ENCODE peak calls at places on chromosomes 11 and 22, in five cellular contexts. One of them, this sample, is unnamed.

GRCh38 chr11:46560300-46561025 is 33.4 kb downstream of the AMBRA1 start:
- DNase-seq in body of pancreas: no peak
- DNase-seq in upper lobe of right lung: no peak
- DNase-seq in adrenal gland: no peak
- DNase-seq in mammary epithelial cell: peak
- DNase-seq in this sample: peak

GRCh38 chr11:125211191-125211953 is 46.8 kb downstream of the PKNOX2 start:
- DNase-seq in mammary epithelial cell: no peak
- DNase-seq in upper lobe of right lung: no peak
- DNase-seq in adrenal gland: no peak
- DNase-seq in body of pancreas: no peak
- DNase-seq in this sample: no peak

GRCh38 chr11:87097582-87097981 is 59.8 kb downstream of the TMEM135 start:
- DNase-seq in upper lobe of right lung: no peak
- DNase-seq in adrenal gland: peak
- DNase-seq in body of pancreas: peak
- DNase-seq in mammary epithelial cell: peak
- DNase-seq in this sample: peak

GRCh38 chr11:59667812-59668187 is 1.0 kb downstream of the PATL1 start:
- DNase-seq in adrenal gland: no peak
- DNase-seq in body of pancreas: no peak
- DNase-seq in mammary epithelial cell: no peak
- DNase-seq in upper lobe of right lung: no peak
- DNase-seq in this sample: no peak

GRCh38 chr11:19433367-19433766 is 192.6 kb upstream of the E2F8 start:
- DNase-seq in upper lobe of right lung: no peak
- DNase-seq in adrenal gland: no peak
- DNase-seq in mammary epithelial cell: no peak
- DNase-seq in body of pancreas: no peak
- DNase-seq in this sample: peak

GRCh38 chr11:116680349-116681125 is 92.2 kb downstream of the BUD13 start:
- DNase-seq in adrenal gland: no peak
- DNase-seq in body of pancreas: no peak
- DNase-seq in upper lobe of right lung: no peak
- DNase-seq in mammary epithelial cell: no peak
- DNase-seq in this sample: no peak

GRCh38 chr11:118221419-118221818 is 3.4 kb downstream of the JAML start:
- DNase-seq in mammary epithelial cell: no peak
- DNase-seq in upper lobe of right lung: no peak
- DNase-seq in body of pancreas: no peak
- DNase-seq in adrenal gland: no peak
- DNase-seq in this sample: no peak

GRCh38 chr22:37282385-37282677 is at the start of gene CYTH4:
- DNase-seq in upper lobe of right lung: peak
- DNase-seq in body of pancreas: peak
- DNase-seq in mammary epithelial cell: peak
- DNase-seq in adrenal gland: peak
- DNase-seq in this sample: peak

GRCh38 chr22:38774496-38775166 is 18.8 kb upstream of the SUN2 start:
- DNase-seq in mammary epithelial cell: peak
- DNase-seq in upper lobe of right lung: no peak
- DNase-seq in adrenal gland: no peak
- DNase-seq in body of pancreas: no peak
- DNase-seq in this sample: no peak

GRCh38 chr11:73671701-73672100 is 25.3 kb downstream of the PLEKHB1 start:
- DNase-seq in mammary epithelial cell: no peak
- DNase-seq in adrenal gland: no peak
- DNase-seq in upper lobe of right lung: no peak
- DNase-seq in body of pancreas: no peak
- DNase-seq in this sample: no peak

GRCh38 chr11:86658534-86658933 is 13.9 kb downstream of the ME3 start:
- DNase-seq in body of pancreas: no peak
- DNase-seq in mammary epithelial cell: no peak
- DNase-seq in upper lobe of right lung: no peak
- DNase-seq in adrenal gland: no peak
- DNase-seq in this sample: no peak

GRCh38 chr22:37291559-37292298 is 9.4 kb downstream of the CYTH4 start:
- DNase-seq in upper lobe of right lung: no peak
- DNase-seq in mammary epithelial cell: no peak
- DNase-seq in adrenal gland: no peak
- DNase-seq in body of pancreas: no peak
- DNase-seq in this sample: no peak

GRCh38 chr11:72641900-72642814 is 32.1 kb downstream of the PDE2A start:
- DNase-seq in body of pancreas: peak
- DNase-seq in adrenal gland: peak
- DNase-seq in mammary epithelial cell: peak
- DNase-seq in upper lobe of right lung: peak
- DNase-seq in this sample: no peak

GRCh38 chr11:1763796-1764661 is at the start of gene CTSD:
- DNase-seq in upper lobe of right lung: peak
- DNase-seq in body of pancreas: peak
- DNase-seq in mammary epithelial cell: peak
- DNase-seq in adrenal gland: peak
- DNase-seq in this sample: peak

GRCh38 chr11:75272821-75273301 is 32.3 kb downstream of the TPBGL start:
- DNase-seq in adrenal gland: no peak
- DNase-seq in upper lobe of right lung: peak
- DNase-seq in body of pancreas: no peak
- DNase-seq in mammary epithelial cell: no peak
- DNase-seq in this sample: no peak

GRCh38 chr22:20761536-20761935 is 12.4 kb upstream of the SERPIND1 start:
- DNase-seq in body of pancreas: no peak
- DNase-seq in upper lobe of right lung: no peak
- DNase-seq in adrenal gland: no peak
- DNase-seq in mammary epithelial cell: no peak
- DNase-seq in this sample: no peak

GRCh38 chr11:116485425-116485824 is 287.4 kb downstream of the BUD13 start:
- DNase-seq in body of pancreas: no peak
- DNase-seq in adrenal gland: no peak
- DNase-seq in upper lobe of right lung: no peak
- DNase-seq in mammary epithelial cell: no peak
- DNase-seq in this sample: no peak

GRCh38 chr11:75547617-75548054 is 14.4 kb upstream of the SERPINH1 start:
- DNase-seq in adrenal gland: peak
- DNase-seq in body of pancreas: peak
- DNase-seq in mammary epithelial cell: no peak
- DNase-seq in upper lobe of right lung: peak
- DNase-seq in this sample: no peak

GRCh38 chr11:94828088-94828487 is 59.9 kb downstream of the AMOTL1 start:
- DNase-seq in mammary epithelial cell: no peak
- DNase-seq in adrenal gland: no peak
- DNase-seq in body of pancreas: no peak
- DNase-seq in upper lobe of right lung: no peak
- DNase-seq in this sample: no peak

GRCh38 chr22:30301995-30302809 is 12.9 kb upstream of the CASTOR1 start:
- DNase-seq in mammary epithelial cell: peak
- DNase-seq in upper lobe of right lung: peak
- DNase-seq in adrenal gland: no peak
- DNase-seq in body of pancreas: peak
- DNase-seq in this sample: no peak

GRCh38 chr11:72904016-72904415 is 89.8 kb downstream of the ATG16L2 start:
- DNase-seq in adrenal gland: no peak
- DNase-seq in mammary epithelial cell: no peak
- DNase-seq in upper lobe of right lung: no peak
- DNase-seq in body of pancreas: no peak
- DNase-seq in this sample: no peak

GRCh38 chr11:11841121-11841604 is 609 bp upstream of the USP47 start:
- DNase-seq in upper lobe of right lung: peak
- DNase-seq in mammary epithelial cell: no peak
- DNase-seq in body of pancreas: peak
- DNase-seq in adrenal gland: no peak
- DNase-seq in this sample: no peak

GRCh38 chr22:47543447-47543846 is 781.0 kb downstream of the TBC1D22A start:
- DNase-seq in upper lobe of right lung: no peak
- DNase-seq in body of pancreas: no peak
- DNase-seq in mammary epithelial cell: no peak
- DNase-seq in adrenal gland: no peak
- DNase-seq in this sample: no peak

GRCh38 chr22:43743131-43743530 is 69.0 kb downstream of the EFCAB6 start:
- DNase-seq in upper lobe of right lung: no peak
- DNase-seq in adrenal gland: no peak
- DNase-seq in mammary epithelial cell: no peak
- DNase-seq in body of pancreas: no peak
- DNase-seq in this sample: no peak

GRCh38 chr11:62599909-62600308 is 1.8 kb downstream of the MTA2 start:
- DNase-seq in upper lobe of right lung: no peak
- DNase-seq in body of pancreas: no peak
- DNase-seq in mammary epithelial cell: peak
- DNase-seq in adrenal gland: no peak
- DNase-seq in this sample: no peak

GRCh38 chr11:8327761-8328192 is 64.1 kb upstream of the LMO1 start:
- DNase-seq in body of pancreas: no peak
- DNase-seq in adrenal gland: no peak
- DNase-seq in mammary epithelial cell: no peak
- DNase-seq in upper lobe of right lung: no peak
- DNase-seq in this sample: peak

GRCh38 chr11:16881074-16881709 is 133.0 kb downstream of the PLEKHA7 start:
- DNase-seq in adrenal gland: peak
- DNase-seq in body of pancreas: peak
- DNase-seq in upper lobe of right lung: peak
- DNase-seq in mammary epithelial cell: peak
- DNase-seq in this sample: no peak
- TF ChIP-seq CTCF in adrenal gland: peak
- TF ChIP-seq CTCF in body of pancreas: peak
- TF ChIP-seq CTCF in upper lobe of right lung: peak
- TF ChIP-seq CTCF in mammary epithelial cell: peak
- TF ChIP-seq CTCF in this sample: peak

GRCh38 chr11:111378773-111379499 is at the start of gene POU2AF1:
- DNase-seq in adrenal gland: no peak
- DNase-seq in body of pancreas: no peak
- DNase-seq in mammary epithelial cell: peak
- DNase-seq in upper lobe of right lung: no peak
- DNase-seq in this sample: peak

GRCh38 chr11:111376453-111376871 is 2.6 kb downstream of the POU2AF1 start:
- DNase-seq in upper lobe of right lung: no peak
- DNase-seq in body of pancreas: no peak
- DNase-seq in adrenal gland: no peak
- DNase-seq in mammary epithelial cell: peak
- DNase-seq in this sample: no peak

GRCh38 chr11:111379500-111380136 is 543 bp upstream of the POU2AF1 start:
- DNase-seq in upper lobe of right lung: no peak
- DNase-seq in body of pancreas: no peak
- DNase-seq in adrenal gland: no peak
- DNase-seq in mammary epithelial cell: no peak
- DNase-seq in this sample: no peak

GRCh38 chr11:111382451-111382850 is 3.4 kb upstream of the POU2AF1 start:
- DNase-seq in upper lobe of right lung: no peak
- DNase-seq in adrenal gland: no peak
- DNase-seq in mammary epithelial cell: no peak
- DNase-seq in body of pancreas: no peak
- DNase-seq in this sample: no peak

GRCh38 chr11:111378185-111378772 is 796 bp downstream of the POU2AF1 start:
- DNase-seq in mammary epithelial cell: no peak
- DNase-seq in adrenal gland: no peak
- DNase-seq in upper lobe of right lung: no peak
- DNase-seq in body of pancreas: no peak
- DNase-seq in this sample: no peak
- H3K4me3 ChIP-seq in mammary epithelial cell: no peak
- H3K4me3 ChIP-seq in adrenal gland: no peak
- H3K4me3 ChIP-seq in upper lobe of right lung: no peak
- H3K4me3 ChIP-seq in body of pancreas: no peak
- H3K4me3 ChIP-seq in this sample: peak

DNA sequence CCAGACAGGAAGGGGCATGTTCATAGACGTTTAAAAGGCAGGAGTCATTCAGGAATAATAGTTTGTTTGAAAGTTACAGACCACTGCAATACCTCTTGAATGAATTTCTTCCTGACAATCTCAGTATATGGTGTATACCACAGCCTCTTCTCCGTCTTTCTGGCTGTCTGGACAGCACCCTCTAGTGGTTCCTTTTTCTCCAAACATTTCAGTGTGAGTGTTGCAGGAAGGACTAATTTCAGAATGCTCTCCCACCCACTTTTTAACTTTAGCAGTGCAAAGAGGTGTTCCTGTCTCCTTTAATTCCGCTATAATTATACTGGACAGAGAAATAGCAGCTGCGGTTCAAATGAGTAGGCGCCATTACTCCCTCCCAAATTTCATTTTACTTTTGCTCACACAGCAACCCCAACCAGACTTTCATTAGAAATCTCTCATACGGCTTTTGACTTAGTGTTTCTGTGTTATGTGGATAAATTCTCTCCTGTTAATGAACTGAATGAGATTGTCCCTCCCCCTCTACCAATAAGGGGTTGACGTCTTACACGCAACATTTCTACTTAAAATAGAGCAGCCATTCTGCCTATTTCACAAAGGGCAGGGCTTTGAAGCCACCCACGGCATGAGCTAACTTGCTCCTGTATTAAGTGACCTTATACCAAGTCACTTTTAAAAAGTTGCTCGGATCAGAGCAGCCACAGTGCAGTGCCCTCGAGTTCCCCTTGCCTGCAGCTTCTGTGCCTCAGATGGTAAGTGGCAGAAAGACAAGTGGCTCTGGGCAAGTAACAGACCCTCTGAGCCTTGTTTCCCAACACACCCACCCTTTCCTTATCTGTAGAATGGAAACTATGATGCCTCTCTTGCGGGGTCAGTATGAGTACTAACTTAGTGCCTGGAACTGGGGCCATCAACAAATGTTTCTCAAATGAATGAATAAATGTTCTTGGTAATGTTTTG is 368.6 kb downstream of the OPCML start:
- DNase-seq in adrenal gland: peak
- DNase-seq in upper lobe of right lung: no peak
- DNase-seq in body of pancreas: peak
- DNase-seq in mammary epithelial cell: peak
- DNase-seq in this sample: peak
- TF ChIP-seq CTCF in adrenal gland: peak
- TF ChIP-seq CTCF in upper lobe of right lung: peak
- TF ChIP-seq CTCF in body of pancreas: peak
- TF ChIP-seq CTCF in mammary epithelial cell: peak
- TF ChIP-seq CTCF in this sample: peak

DNA sequence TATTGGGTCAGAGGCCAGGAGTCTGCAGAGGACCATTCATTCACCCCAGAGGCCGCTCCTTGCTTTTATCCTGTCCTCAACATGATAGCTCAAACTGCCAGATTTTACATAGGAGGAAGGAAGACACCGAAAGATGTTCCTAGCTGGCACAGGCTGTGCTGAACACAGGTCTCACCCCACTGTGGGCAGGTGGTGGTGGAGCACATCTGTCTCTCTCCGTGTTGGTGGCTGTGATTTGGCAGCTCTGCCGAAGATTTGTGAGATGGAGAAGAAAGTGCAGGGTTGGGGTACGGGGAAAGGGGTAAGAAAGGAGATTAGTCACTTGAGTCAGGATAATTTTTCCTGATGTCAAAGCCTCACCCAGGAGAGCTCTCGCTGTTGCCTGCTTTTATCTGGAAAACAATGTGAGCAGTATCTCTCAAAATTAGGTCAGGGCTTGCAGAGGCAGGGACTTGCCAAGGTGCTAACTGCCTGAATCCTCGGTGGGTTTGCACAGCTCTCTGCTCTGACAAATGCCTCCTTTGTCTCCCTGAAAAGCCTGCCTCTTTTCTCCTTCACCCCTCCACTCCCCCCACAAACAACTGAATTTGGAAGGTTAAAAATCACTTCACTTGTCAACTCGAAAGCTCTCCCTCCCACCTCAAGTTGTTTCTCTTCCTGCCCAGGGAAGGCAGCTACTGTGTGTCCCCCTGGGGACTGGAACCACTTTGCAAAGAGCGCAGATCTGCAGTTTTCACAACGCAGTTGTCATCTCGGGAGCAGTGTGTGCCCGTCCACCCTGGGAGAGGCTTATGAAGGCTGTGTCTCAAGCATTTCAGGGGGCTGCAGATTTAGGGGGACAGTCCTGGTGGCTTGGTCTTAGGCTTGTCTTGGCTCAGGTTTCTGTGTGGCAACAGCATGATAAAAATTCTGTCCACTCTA is 299.7 kb downstream of the ST3GAL4 start:
- DNase-seq in body of pancreas: no peak
- DNase-seq in mammary epithelial cell: peak
- DNase-seq in upper lobe of right lung: no peak
- DNase-seq in adrenal gland: no peak
- DNase-seq in this sample: no peak
- H3K4me3 ChIP-seq in body of pancreas: no peak
- H3K4me3 ChIP-seq in mammary epithelial cell: no peak
- H3K4me3 ChIP-seq in upper lobe of right lung: no peak
- H3K4me3 ChIP-seq in adrenal gland: no peak
- H3K4me3 ChIP-seq in this sample: no peak